ENCODE peak calls at places on chromosomes 4 and X, in seven cellular contexts. C, R, G, D, N, L and B are unnamed samples.

GRCh38 chr4:183139058-183139740 is 40.1 kb downstream of the WWC2 start:
- DNase-seq in N (no peak), L (no peak), R (no peak), D (no peak), C (no peak), G (no peak), B (no peak)

GRCh38 chr4:17027495-17027894 is 129.1 kb upstream of the LDB2 start:
- DNase-seq in D (no peak), L (no peak), G (no peak), C (no peak), N (peak; percentile 87), R (no peak), B (no peak)

GRCh38 chr4:184850431-184851199 is 24.8 kb upstream of the ACSL1 start:
- DNase-seq in C (no peak), R (no peak), L (peak; percentile 79), G (no peak), D (no peak), N (no peak), B (no peak)

GRCh38 chrX:10239611-10240064 is 82.9 kb downstream of the CLCN4 start:
- DNase-seq in D (no peak), R (no peak), N (peak; percentile 60), G (no peak), L (no peak), C (no peak), B (no peak)

GRCh38 chrX:9183481-9183880 is 149.6 kb upstream of the FAM9B start:
- DNase-seq in N (no peak), L (no peak), C (no peak), R (no peak), G (no peak), D (no peak), B (no peak)

GRCh38 chr4:117771647-117772337 is 262.5 kb upstream of the NDST3 start:
- DNase-seq in D (no peak), L (no peak), G (no peak), N (no peak), R (no peak), C (no peak), B (no peak)

GRCh38 chr4:152431287-152431686 is 104.6 kb downstream of the FBXW7 start:
- DNase-seq in D (no peak), L (no peak), R (no peak), N (no peak), G (no peak), C (no peak), B (no peak)

GRCh38 chr4:56330691-56331090 is 56.6 kb downstream of the AASDH start:
- DNase-seq in N (no peak), G (no peak), R (peak; percentile 5), L (no peak), C (no peak), D (no peak), B (no peak)

GRCh38 chrX:54043696-54044125 is 562 bp downstream of the PHF8 start:
- DNase-seq in D (no peak), R (no peak), C (no peak), G (no peak), N (peak; percentile 58), L (peak; percentile 91), B (no peak)

GRCh38 chrX:39167791-39168190 is 366.5 kb downstream of the MID1IP1 start:
- DNase-seq in C (no peak), N (no peak), R (no peak), L (no peak), G (no peak), D (no peak), B (no peak)
- H3K4me1 ChIP-seq in C (peaks cover under 1% of the 10 kb centered on the region), N (no peaks in the 10 kb centered on the region), R (no peaks in the 10 kb centered on the region), L (peaks cover 6% of the 10 kb centered on the region), G (no peaks in the 10 kb centered on the region), D (no peaks in the 10 kb centered on the region), B (no peaks in the 10 kb centered on the region)

GRCh38 chr4:37639551-37640293 is 46.5 kb downstream of the RELL1 start:
- DNase-seq in L (no peak), G (no peak), C (no peak), N (peak; percentile 23), R (no peak), D (no peak), B (no peak)
- H3K4me1 ChIP-seq in L (no peaks in the 10 kb centered on the region), G (peaks cover 13% of the 10 kb centered on the region), C (peaks cover 19% of the 10 kb centered on the region), N (peaks cover 12% of the 10 kb centered on the region), R (no peaks in the 10 kb centered on the region), D (no peaks in the 10 kb centered on the region), B (peaks cover 15% of the 10 kb centered on the region)

GRCh38 chr4:7044415-7044930 is 1.3 kb downstream of the TADA2B start:
- DNase-seq in G (no peak), R (no peak), N (peak; percentile 34), C (no peak), D (peak; percentile 60), L (no peak), B (no peak)

GRCh38 chr4:7046971-7047370 is 3.8 kb downstream of the TADA2B start:
- DNase-seq in D (peak; percentile 59), G (no peak), L (no peak), N (no peak), C (no peak), R (no peak), B (peak; percentile 30)

GRCh38 chr4:7045961-7046921 is 3.1 kb downstream of the TADA2B start:
- DNase-seq in R (no peak), L (peak; percentile 80), C (no peak), N (no peak), D (peak; percentile 68), G (no peak), B (peak; percentile 63)

GRCh38 chr4:7043521-7044414 is 596 bp downstream of the TADA2B start:
- DNase-seq in C (no peak), D (peak; percentile 86), G (peak; percentile 74), R (no peak), L (peak; percentile 94), N (peak; percentile 65), B (peak; percentile 91)

DNA sequence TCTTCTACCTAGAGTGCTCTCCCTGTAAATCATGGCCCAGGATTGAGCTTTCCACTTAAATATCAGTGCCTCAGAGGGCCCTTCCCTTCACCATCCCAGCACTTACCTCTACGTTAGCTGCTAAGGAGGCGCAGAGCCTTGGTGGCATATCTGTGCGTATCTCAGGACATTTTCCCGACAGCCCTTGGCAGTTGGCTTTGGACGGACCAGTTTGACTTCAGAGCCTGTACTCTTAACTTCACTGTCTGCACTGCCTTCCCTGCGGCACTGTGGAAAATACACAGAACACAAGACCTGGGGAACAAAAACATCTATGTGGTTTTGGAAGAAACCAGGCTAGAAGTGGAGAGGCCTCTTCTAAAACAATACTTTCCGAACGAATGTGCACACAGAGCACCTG is 2.4 kb downstream of the TADA2B start:
- DNase-seq in C (no peak), D (peak; percentile 30), G (no peak), R (no peak), N (no peak), L (no peak), B (peak; percentile 4)
- H3K4me1 ChIP-seq in C (peaks cover 48% of the 10 kb centered on the region), D (no peaks in the 10 kb centered on the region), G (peaks cover 56% of the 10 kb centered on the region), R (peaks cover 24% of the 10 kb centered on the region), N (peaks cover 34% of the 10 kb centered on the region), L (peaks cover 86% of the 10 kb centered on the region), B (peaks cover 6% of the 10 kb centered on the region)

GRCh38 chr4:7705062-7705461 is 234.6 kb downstream of the AFAP1 start:
- DNase-seq in L (no peak), C (no peak), D (no peak), R (no peak), N (no peak), G (no peak), B (peak; percentile 50)

GRCh38 chr4:7704091-7704490 is 235.6 kb downstream of the AFAP1 start:
- DNase-seq in G (no peak), N (no peak), R (no peak), L (no peak), D (no peak), C (no peak), B (no peak)

GRCh38 chr4:7701866-7702649 is 237.6 kb downstream of the AFAP1 start:
- DNase-seq in N (no peak), R (no peak), G (no peak), C (peak; percentile 45), L (no peak), D (no peak), B (peak; percentile 69)

GRCh38 chr4:7704625-7705024 is 235.0 kb downstream of the AFAP1 start:
- DNase-seq in N (no peak), L (no peak), D (no peak), G (no peak), R (no peak), C (no peak), B (peak; percentile 51)

DNA sequence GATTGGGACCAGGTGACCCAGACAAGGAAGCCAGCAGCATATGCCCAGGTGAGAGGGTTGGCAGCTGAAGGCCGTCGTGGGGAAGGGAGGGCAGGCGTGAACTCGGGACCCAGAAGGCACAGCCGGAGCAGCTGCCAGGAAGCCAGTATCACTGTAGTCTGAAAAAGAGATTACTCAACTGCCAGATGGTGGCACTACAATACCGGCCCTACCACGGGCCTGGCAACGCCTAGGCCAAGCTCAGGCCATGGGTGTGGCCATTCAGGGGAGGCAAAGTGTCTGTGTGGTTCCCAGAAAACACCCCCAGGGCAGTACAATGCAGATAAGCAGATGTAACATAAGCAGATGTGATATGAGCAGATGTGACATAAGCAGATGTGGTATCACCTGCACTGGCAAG is 236.0 kb downstream of the AFAP1 start:
- DNase-seq in G (no peak), N (no peak), C (no peak), L (no peak), D (no peak), R (no peak), B (no peak)
- H3K4me1 ChIP-seq in G (no peaks in the 10 kb centered on the region), N (peaks cover 10% of the 10 kb centered on the region), C (peaks cover 4% of the 10 kb centered on the region), L (no peaks in the 10 kb centered on the region), D (no peaks in the 10 kb centered on the region), R (peaks cover 7% of the 10 kb centered on the region), B (no peaks in the 10 kb centered on the region)

GRCh38 chrX:110215411-110215810 is 102.5 kb downstream of the AMMECR1 start:
- DNase-seq in C (no peak), L (no peak), D (no peak), G (no peak), R (no peak), N (no peak), B (no peak)

GRCh38 chrX:110213183-110213582 is 104.7 kb downstream of the AMMECR1 start:
- DNase-seq in D (no peak), R (no peak), C (no peak), L (no peak), N (no peak), G (no peak), B (no peak)

GRCh38 chrX:110218591-110218990 is 99.3 kb downstream of the AMMECR1 start:
- DNase-seq in N (peak; percentile 40), R (no peak), C (no peak), L (no peak), G (no peak), D (no peak), B (no peak)

GRCh38 chrX:110214684-110215083 is 103.2 kb downstream of the AMMECR1 start:
- DNase-seq in C (no peak), L (no peak), G (no peak), N (no peak), R (no peak), D (no peak), B (no peak)

DNA sequence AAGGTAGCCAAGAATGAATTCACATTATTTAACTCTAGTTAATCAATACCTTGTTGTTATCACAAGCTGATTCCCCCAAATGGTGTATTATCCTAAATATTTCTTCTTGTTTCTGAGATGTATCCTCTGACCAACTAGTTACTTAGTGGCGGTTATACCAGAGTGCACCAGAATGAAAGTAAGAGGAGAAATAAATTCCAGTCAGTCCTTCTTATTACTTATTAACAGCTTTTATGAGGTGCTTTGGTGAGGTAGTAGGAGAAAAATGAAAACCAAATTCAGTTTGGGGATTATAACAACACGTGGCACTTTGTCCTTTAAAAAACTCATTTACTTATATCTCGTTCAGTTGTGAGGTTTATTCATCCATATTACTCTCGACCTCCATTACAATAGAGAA is 101.9 kb downstream of the AMMECR1 start:
- DNase-seq in R (no peak), C (no peak), L (no peak), D (no peak), G (no peak), N (no peak), B (no peak)
- H3K4me1 ChIP-seq in R (no peaks in the 10 kb centered on the region), C (no peaks in the 10 kb centered on the region), L (no peaks in the 10 kb centered on the region), D (no peaks in the 10 kb centered on the region), G (no peaks in the 10 kb centered on the region), N (peaks cover 12% of the 10 kb centered on the region), B (no peaks in the 10 kb centered on the region)

GRCh38 chr4:7270121-7270520 is 77.8 kb downstream of the SORCS2 start:
- DNase-seq in L (no peak), R (no peak), G (no peak), C (no peak), D (no peak), N (no peak), B (no peak)
- H3K4me1 ChIP-seq in L (no peaks in the 10 kb centered on the region), R (no peaks in the 10 kb centered on the region), G (no peaks in the 10 kb centered on the region), C (no peaks in the 10 kb centered on the region), D (no peaks in the 10 kb centered on the region), N (peaks cover 13% of the 10 kb centered on the region), B (no peaks in the 10 kb centered on the region)